ENCODE peak calls at places on chromosomes 12 and 14, in eight cellular contexts. N is H1, L is HCT116, P is hepatocyte, R is H9, B is K562, I is GM23248, V is OCI-LY7. U is an unnamed sample.

GRCh38 chr12:129532082-129532481 is 371.7 kb downstream of the TMEM132D start:
- DNase-seq in N (no peak), L (no peak), P (no peak), R (no peak), B (no peak), I (no peak), V (no peak), U (no peak)

GRCh38 chr12:55727643-55728184 is 1.1 kb downstream of the CD63 start:
- DNase-seq in N (no peak), L (no peak), P (peak), R (no peak), B (peak), I (peak), V (no peak), U (no peak)

GRCh38 chr14:24889843-24890242 is 160.1 kb downstream of the STXBP6 start:
- DNase-seq in N (no peak), L (no peak), P (no peak), R (no peak), B (no peak), I (peak), V (no peak), U (no peak)

GRCh38 chr14:80419769-80420168 is 208.5 kb upstream of the DIO2 start:
- DNase-seq in N (no peak), L (no peak), P (no peak), R (no peak), B (no peak), I (no peak), V (no peak), U (no peak)

GRCh38 chr12:93079271-93079670 is 150.2 kb upstream of the EEA1 start:
- DNase-seq in N (no peak), L (no peak), P (no peak), R (no peak), B (no peak), I (no peak), V (no peak), U (no peak)

GRCh38 chr14:79605863-79606262 is 605.4 kb downstream of the DIO2 start:
- DNase-seq in N (no peak), L (no peak), P (no peak), R (no peak), B (no peak), I (no peak), V (no peak), U (no peak)

GRCh38 chr14:103380719-103381377 is 4.4 kb upstream of the MARK3 start:
- DNase-seq in N (no peak), L (no peak), P (no peak), R (no peak), B (no peak), I (peak), V (no peak), U (no peak)

GRCh38 chr14:95875831-95876768 is 532 bp upstream of the TUNAR start:
- DNase-seq in N (peak), L (no peak), P (no peak), R (peak), B (no peak), I (no peak), V (no peak), U (no peak)

GRCh38 chr14:66228267-66228970 is 257.8 kb upstream of the CCDC196 start:
- DNase-seq in N (no peak), L (peak), P (no peak), R (no peak), B (peak), I (peak), V (no peak), U (no peak)

GRCh38 chr14:92737206-92737605 is 11.2 kb downstream of the LGMN start:
- DNase-seq in N (no peak), L (no peak), P (no peak), R (no peak), B (no peak), I (no peak), V (no peak), U (peak)

GRCh38 chr14:74856366-74856765 is 19.6 kb downstream of the PROX2 start:
- DNase-seq in N (no peak), L (no peak), P (no peak), R (no peak), B (no peak), I (no peak), V (peak), U (no peak)

GRCh38 chr12:15265868-15266267 is 44.7 kb upstream of the RERG start:
- DNase-seq in N (no peak), L (no peak), P (no peak), R (no peak), B (no peak), I (no peak), V (no peak), U (no peak)

GRCh38 chr14:60508707-60509437 is at the start of gene SIX6:
- DNase-seq in N (peak), L (no peak), P (peak), R (peak), B (no peak), I (peak), V (no peak), U (no peak)

GRCh38 chr12:123054371-123054770 is 73.9 kb downstream of the ARL6IP4 start:
- DNase-seq in N (no peak), L (no peak), P (no peak), R (no peak), B (no peak), I (no peak), V (no peak), U (no peak)

GRCh38 chr14:68143341-68143807 is 323.8 kb downstream of the RAD51B start:
- DNase-seq in N (no peak), L (no peak), P (peak), R (no peak), B (no peak), I (peak), V (no peak), U (no peak)

GRCh38 chr12:39966251-39966650 is 139.6 kb downstream of the SLC2A13 start:
- DNase-seq in N (no peak), L (no peak), P (no peak), R (no peak), B (no peak), I (no peak), V (no peak), U (no peak)

GRCh38 chr12:43285248-43285647 is 266.8 kb downstream of the ADAMTS20 start:
- DNase-seq in N (no peak), L (no peak), P (no peak), R (no peak), B (no peak), I (peak), V (no peak), U (peak)

GRCh38 chr12:56172839-56173238 is 14.7 kb downstream of the MYL6 start:
- DNase-seq in N (no peak), L (no peak), P (no peak), R (no peak), B (no peak), I (no peak), V (no peak), U (no peak)

GRCh38 chr14:33702293-33702692 is 248.6 kb downstream of the EGLN3 start:
- DNase-seq in N (no peak), L (no peak), P (no peak), R (no peak), B (no peak), I (no peak), V (no peak), U (no peak)

GRCh38 chr12:110079477-110080400 is 31.4 kb upstream of the C12orf76 start:
- DNase-seq in N (no peak), L (no peak), P (peak), R (no peak), B (peak), I (no peak), V (peak), U (peak)

GRCh38 chr12:120125792-120126634 is 9.5 kb upstream of the RAB35 start:
- DNase-seq in N (no peak), L (no peak), P (no peak), R (no peak), B (no peak), I (peak), V (no peak), U (no peak)

GRCh38 chr14:99209409-99209808 is 62.6 kb downstream of the BCL11B start:
- DNase-seq in N (no peak), L (no peak), P (no peak), R (no peak), B (no peak), I (no peak), V (no peak), U (no peak)

GRCh38 chr12:124622326-124622725 is 54.9 kb upstream of the NCOR2 start:
- DNase-seq in N (no peak), L (no peak), P (no peak), R (no peak), B (no peak), I (no peak), V (no peak), U (no peak)

GRCh38 chr14:83975435-83976222 is 1554.3 kb upstream of the FLRT2 start:
- DNase-seq in N (no peak), L (no peak), P (peak), R (peak), B (no peak), I (no peak), V (no peak), U (no peak)

GRCh38 chr14:103528512-103529382 is at the start of gene TRMT61A:
- DNase-seq in N (peak), L (peak), P (peak), R (peak), B (peak), I (peak), V (peak), U (peak)

GRCh38 chr14:103138483-103139370 is 15.5 kb downstream of the TNFAIP2 start:
- DNase-seq in N (peak), L (no peak), P (no peak), R (peak), B (no peak), I (no peak), V (no peak), U (no peak)

GRCh38 chr14:61290686-61291085 is 9.5 kb upstream of the TMEM30B start:
- DNase-seq in N (no peak), L (no peak), P (no peak), R (no peak), B (no peak), I (no peak), V (no peak), U (no peak)

GRCh38 chr14:67526676-67527459 is 6.2 kb upstream of the PLEKHH1 start:
- DNase-seq in N (peak), L (peak), P (peak), R (peak), B (peak), I (peak), V (peak), U (peak)

GRCh38 chr12:25793196-25793595 is 165.3 kb upstream of the RASSF8 start:
- DNase-seq in N (no peak), L (no peak), P (no peak), R (no peak), B (no peak), I (no peak), V (no peak), U (no peak)

GRCh38 chr14:25017562-25017961 is 32.4 kb downstream of the STXBP6 start:
- DNase-seq in N (no peak), L (no peak), P (no peak), R (no peak), B (no peak), I (no peak), V (no peak), U (no peak)

GRCh38 chr14:105065280-105066228 is at the start of gene GPR132:
- DNase-seq in N (no peak), L (no peak), P (peak), R (peak), B (no peak), I (no peak), V (peak), U (peak)

GRCh38 chr14:103871596-103872480 is 24.5 kb upstream of the PPP1R13B start:
- DNase-seq in N (peak), L (no peak), P (peak), R (peak), B (peak), I (peak), V (peak), U (peak)

DNA sequence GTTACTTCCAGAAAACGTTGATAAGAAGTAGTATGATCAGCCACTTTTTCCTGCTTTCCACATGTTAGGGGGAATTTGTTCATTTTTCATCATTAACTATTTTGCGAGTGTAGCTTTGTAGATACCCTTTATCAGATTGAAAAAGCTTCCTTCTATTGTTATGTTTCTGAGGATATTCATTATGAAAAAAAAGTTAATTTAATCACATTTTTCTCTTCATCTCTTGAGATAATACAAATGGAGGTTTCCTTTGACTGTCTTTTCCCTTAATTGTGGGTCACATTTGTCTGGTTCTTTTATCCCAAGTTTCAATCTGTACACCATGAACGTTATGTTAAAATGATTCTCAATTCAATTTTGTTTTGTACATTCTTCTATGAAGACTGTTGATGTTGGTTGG is 875.7 kb downstream of the SLC6A15 start:
- DNase-seq in N (no peak), L (no peak), P (no peak), R (no peak), B (no peak), I (no peak), V (no peak), U (no peak)
- H3K4me2 ChIP-seq in N (no peak), L (no peak), P (no peak), R (no peak), B (no peak), I (no peak), V (no peak), U (no peak)

DNA sequence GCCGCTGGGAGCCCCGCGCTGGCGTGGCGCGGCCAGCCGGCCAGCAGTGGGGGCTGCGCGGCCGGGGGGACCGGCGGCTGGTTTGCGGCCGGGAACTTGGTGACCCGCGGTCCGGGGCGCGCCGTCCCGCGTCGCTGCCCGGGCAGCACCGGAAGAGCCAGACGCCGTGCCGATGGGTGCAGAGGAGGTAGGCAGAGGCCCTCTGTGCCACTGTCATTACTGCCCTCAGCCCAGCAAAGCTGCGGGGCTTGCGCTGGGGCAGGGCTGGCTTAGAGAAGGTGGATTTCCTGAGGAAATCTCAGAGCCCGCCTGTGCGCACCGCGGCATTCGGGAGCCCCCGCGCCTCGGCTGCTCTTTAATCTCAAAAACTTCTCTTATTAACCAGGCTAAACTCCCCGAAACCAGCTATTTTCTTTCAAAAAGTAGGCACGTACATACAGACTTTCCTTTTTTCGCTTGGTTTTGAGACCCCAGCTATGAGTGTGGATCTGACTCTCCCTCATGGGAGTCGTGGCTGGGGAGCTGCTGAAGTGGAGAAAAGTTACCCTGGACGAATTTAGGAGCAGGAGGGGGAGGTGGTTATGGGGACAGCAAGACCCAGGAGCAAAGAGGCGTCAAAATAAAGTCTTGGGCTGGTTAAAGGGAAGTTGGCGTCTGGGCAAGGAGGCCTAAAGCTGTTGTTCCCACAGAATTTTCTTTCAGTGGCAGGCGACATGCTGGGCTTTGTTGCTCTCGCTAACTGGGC is 790 bp downstream of the SUSD6 start:
- DNase-seq in N (no peak), L (no peak), P (no peak), R (no peak), B (peak), I (peak), V (peak), U (peak)
- H2AFZ ChIP-seq in N (peak), L (no peak), P (peak), R (peak), B (peak), I (peak), V (no peak), U (no peak)

DNA sequence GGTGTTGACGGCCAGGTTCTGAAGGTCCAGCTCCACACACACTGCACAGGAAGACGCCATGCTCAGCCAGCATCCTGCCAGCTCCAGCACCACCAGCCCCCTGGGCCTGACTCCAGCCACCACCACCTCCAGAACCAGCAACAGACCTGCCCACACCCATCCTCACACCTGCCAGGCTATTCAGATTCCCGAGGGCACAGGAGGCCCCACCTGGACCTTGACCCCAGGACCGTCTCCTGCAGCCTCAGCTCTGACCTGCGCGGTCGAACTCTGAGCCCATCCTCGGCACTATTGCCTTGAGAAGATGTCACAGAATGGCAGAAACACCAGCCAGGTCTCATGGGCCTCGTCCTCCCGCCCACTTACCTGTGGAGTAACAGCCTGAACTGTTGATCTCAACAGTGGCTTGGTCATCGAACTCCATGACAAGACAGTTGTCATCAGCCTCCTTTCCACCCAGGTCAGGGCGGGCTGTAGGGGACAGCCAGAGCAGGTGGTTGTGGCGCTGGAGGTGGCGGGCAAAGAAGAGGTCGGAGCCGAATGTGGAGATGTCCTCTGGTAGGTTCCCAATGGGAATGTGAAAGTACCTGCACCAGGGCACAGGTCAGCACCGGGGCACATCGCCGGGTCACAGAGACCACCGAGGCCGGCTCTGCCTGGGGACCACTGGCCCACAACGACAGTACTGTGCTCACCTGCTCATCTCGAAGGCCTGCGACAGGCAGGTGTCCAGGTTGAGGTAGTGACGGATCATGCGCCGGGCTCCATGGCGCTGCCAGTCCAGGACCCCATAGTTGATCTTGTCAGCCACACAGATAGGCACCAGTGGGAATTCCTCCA is 23.5 kb downstream of the P2RX2 start:
- DNase-seq in N (no peak), L (no peak), P (no peak), R (no peak), B (no peak), I (no peak), V (no peak), U (no peak)
- H3K4me2 ChIP-seq in N (no peak), L (no peak), P (no peak), R (no peak), B (no peak), I (no peak), V (no peak), U (no peak)

DNA sequence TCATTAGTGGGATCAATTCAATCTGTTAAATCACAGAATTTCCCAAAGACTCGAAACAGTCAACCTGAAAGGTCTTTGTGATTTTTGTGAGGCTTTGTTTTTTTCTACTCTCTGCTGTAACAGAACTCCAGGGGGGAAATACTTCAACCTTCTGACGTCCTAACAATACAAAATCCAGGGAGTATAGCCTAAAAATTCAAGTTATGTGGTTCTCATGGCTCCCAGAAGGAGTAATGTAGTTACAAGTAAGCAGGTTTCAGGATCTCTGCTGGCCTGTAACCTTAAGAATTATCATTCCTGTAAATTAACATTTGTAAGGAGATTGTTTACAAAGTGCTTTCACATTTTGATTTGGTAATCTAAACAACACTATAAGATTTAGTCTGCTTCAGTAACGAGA is 39.9 kb downstream of the VEZT start:
- DNase-seq in N (no peak), L (no peak), P (no peak), R (no peak), B (no peak), I (no peak), V (no peak), U (no peak)
- H2AFZ ChIP-seq in N (no peak), L (no peak), P (no peak), R (no peak), B (no peak), I (no peak), V (no peak), U (no peak)

GRCh38 chr12:132342828-132343227 is 13.4 kb upstream of the GALNT9 start:
- DNase-seq in N (no peak), L (no peak), P (no peak), R (no peak), B (no peak), I (no peak), V (no peak), U (no peak)
- H3K4me2 ChIP-seq in N (no peak), L (no peak), P (no peak), R (no peak), B (no peak), I (no peak), V (no peak), U (no peak)

U was measured in MM.1S.